ENCODE peak calls at places on chromosomes 4 and X, in eight cellular contexts. T, I, X, A, Z, O, B and C are unnamed samples.

GRCh38 chr4:153222162-153222789 is 18.0 kb downstream of the TRIM2 start:
- DNase-seq in T (no peak), Z (peak), B (no peak), O (peak), I (no peak), X (no peak), A (peak), C (no peak)

GRCh38 chr4:121674191-121674590 is 22.6 kb downstream of the ANXA5 start:
- DNase-seq in Z (no peak), A (no peak), T (no peak), X (no peak), I (no peak), B (no peak), O (no peak), C (no peak)

GRCh38 chrX:154046262-154046771 is 26.6 kb upstream of the IRAK1 start:
- DNase-seq in X (peak), A (peak), O (no peak), T (no peak), Z (peak), B (no peak), I (no peak), C (peak)

GRCh38 chrX:154136627-154137161 is 7.3 kb upstream of the OPN1LW start:
- DNase-seq in Z (peak), O (peak), B (no peak), X (no peak), A (peak), T (peak), I (peak), C (no peak)

GRCh38 chrX:88886908-88887307 is 139.9 kb downstream of the CPXCR1 start:
- DNase-seq in B (no peak), T (no peak), Z (no peak), I (no peak), X (no peak), O (no peak), A (no peak), C (no peak)

GRCh38 chr4:111873801-111874200 is 271.5 kb upstream of the FAM241A start:
- DNase-seq in O (no peak), X (no peak), I (no peak), B (no peak), Z (no peak), T (no peak), A (no peak), C (no peak)

GRCh38 chr4:10096201-10096975 is 20.2 kb downstream of the WDR1 start:
- DNase-seq in O (peak), I (peak), T (peak), A (peak), B (peak), Z (no peak), X (peak), C (no peak)

GRCh38 chrX:39721570-39722279 is 376.0 kb downstream of the BCOR start:
- DNase-seq in I (no peak), O (no peak), B (no peak), X (no peak), A (peak), Z (no peak), T (no peak), C (no peak)

GRCh38 chr4:14641871-14642270 is 360.4 kb upstream of the CPEB2 start:
- DNase-seq in O (no peak), A (no peak), Z (no peak), I (no peak), T (no peak), X (no peak), B (no peak), C (no peak)

GRCh38 chr4:181525641-181526040 is 717.6 kb upstream of the TENM3 start:
- DNase-seq in X (no peak), A (no peak), B (peak), O (no peak), T (no peak), Z (peak), I (no peak), C (peak)

GRCh38 chr4:173494013-173494970 is 35.7 kb downstream of the HAND2 start:
- DNase-seq in T (no peak), X (no peak), O (peak), I (no peak), A (peak), Z (peak), B (no peak), C (no peak)

GRCh38 chrX:12950851-12951589 is 23.9 kb upstream of the TMSB4X start:
- DNase-seq in A (peak), X (no peak), O (no peak), Z (peak), I (no peak), B (no peak), T (peak), C (no peak)
- TF ChIP-seq CTCF in A (peak), X (peak), O (peak), Z (peak), I (peak), B (peak), T (no peak), C (peak)

GRCh38 chr4:163157157-163157556 is 9.5 kb downstream of the NAF1 start:
- DNase-seq in I (no peak), T (no peak), B (no peak), X (no peak), A (peak), O (peak), Z (no peak), C (no peak)
- H3K4me3 ChIP-seq in I (no peak), T (no peak), B (no peak), X (no peak), A (no peak), O (peak), Z (no peak), C (no peak)

DNA sequence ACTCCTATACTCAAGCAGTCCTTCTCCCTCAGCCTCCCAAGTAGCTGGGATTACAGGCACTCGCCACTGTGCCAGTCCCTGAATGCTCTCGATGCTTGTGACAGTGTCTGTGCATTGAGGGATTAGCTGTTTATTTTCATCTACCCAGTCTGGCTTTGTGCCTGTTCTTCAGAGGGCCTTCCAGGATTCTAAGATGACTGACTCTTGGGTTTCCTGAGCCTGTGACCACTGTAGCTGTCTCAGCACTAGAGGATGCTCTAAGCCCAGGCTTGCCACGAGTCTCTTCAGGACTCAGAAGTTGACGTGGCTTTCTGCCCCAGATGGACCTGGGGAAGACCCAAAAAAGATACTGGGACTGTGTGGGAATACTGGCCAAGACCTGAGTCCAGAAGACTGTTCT is 201.4 kb downstream of the ARHGAP10 start:
- DNase-seq in A (peak), T (no peak), X (no peak), Z (peak), O (no peak), I (no peak), B (no peak), C (peak)
- TF ChIP-seq CTCF in A (peak), T (no peak), X (no peak), Z (peak), O (no peak), I (no peak), B (no peak), C (peak)

DNA sequence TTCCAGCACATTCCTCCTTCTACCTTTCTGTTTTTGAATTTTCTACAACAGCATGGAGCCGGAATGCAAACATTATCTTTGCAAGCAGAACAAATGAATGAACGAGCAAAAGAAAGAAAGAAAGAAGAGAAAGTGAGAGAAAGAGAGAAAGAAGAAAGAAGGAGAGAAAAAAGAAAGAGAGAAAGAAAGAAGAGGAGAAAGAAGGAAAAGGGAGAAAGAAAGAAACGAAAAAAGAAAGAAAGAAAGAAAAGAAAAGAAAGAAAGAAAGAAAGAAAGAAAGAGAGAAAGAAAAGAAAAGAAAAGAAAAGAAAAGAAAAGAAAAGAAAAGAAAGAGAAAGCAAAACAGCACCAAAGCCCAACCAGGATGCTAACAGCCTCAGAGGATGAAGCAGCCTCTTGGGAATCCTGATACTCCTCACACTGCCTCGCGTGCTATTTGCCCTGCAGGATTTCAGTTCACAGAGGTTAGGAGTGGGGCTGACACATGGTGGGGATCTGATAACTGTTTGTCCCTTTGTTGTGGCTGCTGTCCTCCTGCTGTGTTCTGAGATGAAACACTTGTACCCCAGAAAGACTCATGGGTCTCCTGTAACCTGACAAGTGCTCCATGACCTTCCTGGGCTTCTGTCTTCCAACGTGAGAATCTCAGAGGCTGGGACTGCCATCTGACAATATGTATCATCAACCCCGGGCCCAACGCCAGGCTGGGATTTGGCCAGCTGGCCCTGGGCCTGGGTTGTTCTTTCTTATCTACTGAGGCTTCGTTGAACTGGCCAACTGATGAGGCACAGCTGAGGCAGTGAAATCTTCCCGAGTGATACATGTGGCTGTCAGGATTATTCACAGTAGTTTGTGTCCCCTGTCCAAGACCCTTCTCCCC is 61.0 kb downstream of the SEPSECS start:
- DNase-seq in I (no peak), Z (no peak), X (peak), A (peak), B (no peak), T (peak), O (peak), C (no peak)
- H3K4me3 ChIP-seq in I (no peak), Z (no peak), X (no peak), A (no peak), B (no peak), T (no peak), O (no peak), C (no peak)

GRCh38 chr4:39606747-39607146 is 31.9 kb downstream of the SMIM14 start:
- DNase-seq in A (no peak), B (no peak), T (no peak), Z (no peak), I (no peak), X (no peak), O (no peak), C (no peak)
- TF ChIP-seq CTCF in A (no peak), B (no peak), T (no peak), Z (no peak), I (no peak), X (no peak), O (no peak), C (no peak)

GRCh38 chr4:165379662-165380061 is 854 bp downstream of the CPE start:
- DNase-seq in T (no peak), X (no peak), I (no peak), O (no peak), A (no peak), B (no peak), Z (peak), C (no peak)

GRCh38 chr4:165381821-165382373 is 3.1 kb downstream of the CPE start:
- DNase-seq in A (no peak), B (no peak), Z (peak), I (no peak), O (no peak), X (no peak), T (no peak), C (no peak)

GRCh38 chr4:165378398-165378762 is 428 bp upstream of the CPE start:
- DNase-seq in I (no peak), Z (no peak), X (no peak), T (no peak), O (no peak), A (no peak), B (no peak), C (no peak)

GRCh38 chr4:165375465-165375864 is 3.3 kb upstream of the CPE start:
- DNase-seq in A (no peak), O (no peak), X (no peak), Z (no peak), I (no peak), T (no peak), B (no peak), C (no peak)

DNA sequence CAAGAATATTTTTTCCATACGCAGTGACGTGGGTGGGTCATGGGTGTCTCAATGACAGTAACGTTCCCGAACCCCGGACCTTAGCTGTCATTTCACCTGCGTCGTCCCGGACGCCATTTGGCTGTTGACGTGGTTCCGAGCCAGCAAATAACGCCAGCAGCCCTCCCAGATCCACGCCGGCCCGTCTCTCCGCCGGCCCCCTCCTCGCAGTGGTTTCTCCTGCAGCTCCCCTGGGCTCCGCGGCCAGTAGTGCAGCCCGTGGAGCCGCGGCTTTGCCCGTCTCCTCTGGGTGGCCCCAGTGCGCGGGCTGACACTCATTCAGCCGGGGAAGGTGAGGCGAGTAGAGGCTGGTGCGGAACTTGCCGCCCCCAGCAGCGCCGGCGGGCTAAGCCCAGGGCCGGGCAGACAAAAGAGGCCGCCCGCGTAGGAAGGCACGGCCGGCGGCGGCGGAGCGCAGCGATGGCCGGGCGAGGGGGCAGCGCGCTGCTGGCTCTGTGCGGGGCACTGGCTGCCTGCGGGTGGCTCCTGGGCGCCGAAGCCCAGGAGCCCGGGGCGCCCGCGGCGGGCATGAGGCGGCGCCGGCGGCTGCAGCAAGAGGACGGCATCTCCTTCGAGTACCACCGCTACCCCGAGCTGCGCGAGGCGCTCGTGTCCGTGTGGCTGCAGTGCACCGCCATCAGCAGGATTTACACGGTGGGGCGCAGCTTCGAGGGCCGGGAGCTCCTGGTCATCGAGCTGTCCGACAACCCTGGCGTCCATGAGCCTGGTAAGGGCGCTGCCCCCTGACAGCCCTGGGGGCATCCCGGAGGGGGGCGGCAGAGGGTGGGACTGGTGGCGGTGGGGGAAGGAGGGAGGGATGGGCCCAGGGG is at the start of gene CPE:
- DNase-seq in I (peak), A (peak), O (peak), Z (peak), X (no peak), B (no peak), T (peak), C (peak)
- H3K4me3 ChIP-seq in I (peak), A (peak), O (peak), Z (peak), X (peak), B (peak), T (no peak), C (peak)

GRCh38 chr4:71549516-71550160 is 210.8 kb downstream of the SLC4A4 start:
- DNase-seq in Z (no peak), B (no peak), I (no peak), O (no peak), A (no peak), X (no peak), T (no peak), C (no peak)

GRCh38 chr4:71550220-71551190 is 211.7 kb downstream of the SLC4A4 start:
- DNase-seq in A (peak), Z (peak), O (no peak), B (no peak), T (no peak), I (no peak), X (peak), C (peak)

GRCh38 chr4:71554025-71554424 is 215.2 kb downstream of the SLC4A4 start:
- DNase-seq in T (no peak), X (no peak), A (no peak), B (no peak), Z (no peak), I (no peak), O (no peak), C (peak)

GRCh38 chr4:71558248-71558647 is 219.4 kb downstream of the SLC4A4 start:
- DNase-seq in T (no peak), A (no peak), X (no peak), I (no peak), Z (no peak), O (no peak), B (no peak), C (no peak)

GRCh38 chr4:71553605-71554004 is 214.8 kb downstream of the SLC4A4 start:
- DNase-seq in I (no peak), Z (peak), T (no peak), B (no peak), A (peak), X (peak), O (peak), C (peak)
- TF ChIP-seq CTCF in I (peak), Z (peak), T (no peak), B (peak), A (peak), X (peak), O (peak), C (peak)

GRCh38 chrX:100593142-100593541 is 8.4 kb downstream of the TNMD start:
- DNase-seq in T (no peak), I (no peak), O (no peak), A (no peak), Z (no peak), X (no peak), B (no peak), C (no peak)
- H3K4me3 ChIP-seq in T (no peak), I (no peak), O (no peak), A (no peak), Z (no peak), X (no peak), B (no peak), C (no peak)

DNA sequence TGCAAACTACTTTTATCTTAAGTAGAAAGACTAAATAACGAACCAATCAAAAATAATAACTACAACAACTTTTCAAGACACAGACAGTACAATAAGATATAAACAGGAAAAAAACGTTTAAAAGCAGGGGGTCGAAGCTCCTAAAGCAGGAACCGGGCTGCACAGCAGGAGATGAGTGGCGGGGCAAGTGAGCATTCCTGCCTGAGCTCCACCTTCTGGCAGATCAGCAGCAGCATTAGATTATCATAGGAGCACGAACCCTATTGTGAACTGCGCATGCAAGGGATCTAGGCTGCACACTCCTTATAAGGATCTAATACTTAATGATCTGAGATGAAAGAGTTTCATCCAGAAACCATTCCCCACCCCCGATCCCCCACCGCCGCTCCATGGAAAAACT is 146.2 kb downstream of the TEX11 start:
- DNase-seq in I (no peak), B (no peak), X (no peak), O (no peak), Z (peak), T (no peak), A (no peak), C (no peak)
- TF ChIP-seq CTCF in I (no peak), B (no peak), X (no peak), O (no peak), Z (no peak), T (no peak), A (no peak), C (peak)

GRCh38 chr4:32562010-32562409 is 1841.8 kb downstream of the PCDH7 start:
- DNase-seq in T (no peak), A (no peak), B (no peak), Z (no peak), I (no peak), X (no peak), O (no peak), C (peak)

DNA sequence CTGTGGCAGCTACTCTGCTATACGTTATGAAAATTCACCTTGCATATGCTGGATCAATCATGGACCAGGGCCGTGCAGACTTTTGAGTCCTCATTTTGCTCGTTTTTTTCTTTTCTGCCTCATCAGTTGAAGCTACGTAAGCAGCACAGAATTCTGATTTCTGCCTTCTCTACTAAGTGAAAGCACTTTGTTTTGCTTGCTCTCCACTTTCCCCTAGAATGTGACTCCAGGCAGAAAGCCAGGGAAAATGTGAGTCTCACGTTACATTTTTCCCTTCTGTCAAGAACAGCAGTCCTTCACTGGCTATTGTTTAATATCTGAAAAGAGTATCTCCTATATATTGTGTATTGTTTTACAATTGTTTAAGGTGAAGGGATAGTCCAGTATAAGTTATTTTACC is 1840.1 kb downstream of the PCDH7 start:
- DNase-seq in O (no peak), I (no peak), B (peak), T (no peak), A (peak), Z (no peak), X (no peak), C (peak)
- H3K4me3 ChIP-seq in O (no peak), I (no peak), B (no peak), T (no peak), A (peak), Z (no peak), X (no peak), C (no peak)